ENCODE peak calls at places on chromosomes 13 and 19, in nine cellular contexts. B, K, J, Q, R, I, A, T and L are unnamed samples.

GRCh38 chr13:35552172-35552844 is 75.8 kb upstream of the MAB21L1 start:
- DNase-seq in I (no peak), A (no peak), T (no peak), K (no peak), J (no peak), R (peak; percentile 47), Q (no peak), B (no peak), L (no peak)

GRCh38 chr19:19528721-19529490 is at the start of gene YJEFN3:
- DNase-seq in B (no peak), A (no peak), K (peak; percentile 52), I (no peak), J (no peak), T (no peak), Q (no peak), R (peak; percentile 70), L (peak; percentile 68)

GRCh38 chr19:57978586-57979289 is 4.4 kb upstream of the C19orf18 start:
- DNase-seq in B (no peak), Q (no peak), T (no peak), R (peak; percentile 4), I (no peak), K (no peak), J (no peak), A (no peak), L (no peak)

GRCh38 chr19:47540748-47541147 is 25.9 kb upstream of the NAPA start:
- DNase-seq in J (no peak), I (no peak), K (no peak), Q (no peak), R (peak; percentile 65), A (no peak), B (no peak), T (no peak), L (no peak)

GRCh38 chr13:21242236-21242635 is 65.8 kb downstream of the MRPL57 start:
- DNase-seq in K (no peak), I (no peak), R (no peak), T (no peak), Q (no peak), A (no peak), J (no peak), B (no peak), L (no peak)

GRCh38 chr13:29679357-29680050 is 84.0 kb upstream of the SLC7A1 start:
- DNase-seq in Q (no peak), T (peak; percentile 29), B (no peak), R (no peak), J (no peak), I (peak; percentile 1), K (no peak), A (no peak), L (no peak)

GRCh38 chr13:31276386-31276785 is 76.6 kb downstream of the B3GLCT start:
- DNase-seq in T (no peak), I (no peak), Q (no peak), K (no peak), A (no peak), B (no peak), R (peak; percentile 21), J (no peak), L (no peak)

GRCh38 chr13:83620535-83621220 is 261.6 kb downstream of the SLITRK1 start:
- DNase-seq in A (no peak), R (peak; percentile 82), Q (no peak), J (no peak), T (no peak), B (no peak), K (no peak), I (no peak), L (no peak)

GRCh38 chr19:55482128-55482961 is 2.6 kb upstream of the NAT14 start:
- DNase-seq in A (no peak), B (no peak), K (no peak), R (no peak), I (no peak), Q (no peak), T (no peak), J (no peak), L (no peak)

GRCh38 chr13:33554919-33555791 is 262.8 kb upstream of the RFC3 start:
- DNase-seq in B (no peak), T (no peak), R (no peak), A (no peak), I (no peak), K (no peak), Q (no peak), J (no peak), L (no peak)

GRCh38 chr13:61110804-61111203 is 304.8 kb downstream of the PCDH20 start:
- DNase-seq in T (no peak), R (no peak), K (no peak), Q (no peak), J (no peak), I (no peak), A (no peak), B (no peak), L (no peak)

GRCh38 chr19:15328312-15328711 is 4.0 kb downstream of the BRD4 start:
- DNase-seq in J (no peak), I (no peak), Q (no peak), T (no peak), B (no peak), K (no peak), R (no peak), A (no peak), L (no peak)

GRCh38 chr19:54209058-54209747 is 8.5 kb downstream of the RPS9 start:
- DNase-seq in R (peak; percentile 31), Q (no peak), T (peak; percentile 36), B (no peak), K (no peak), A (no peak), J (no peak), I (no peak), L (no peak)

GRCh38 chr13:74032325-74032724 is 101.9 kb downstream of the KLF12 start:
- DNase-seq in T (no peak), I (no peak), Q (no peak), B (no peak), R (no peak), K (no peak), J (no peak), A (no peak), L (no peak)

GRCh38 chr13:38900188-38900587 is 90.4 kb downstream of the STOML3 start:
- DNase-seq in B (no peak), K (no peak), I (no peak), Q (no peak), A (no peak), R (no peak), J (no peak), T (no peak), L (no peak)

GRCh38 chr19:51071006-51071405 is 6.1 kb upstream of the KLK13 start:
- DNase-seq in I (no peak), T (no peak), Q (no peak), R (no peak), B (no peak), A (no peak), J (no peak), K (no peak), L (no peak)

GRCh38 chr13:78325585-78325984 is 277.8 kb downstream of the POU4F1 start:
- DNase-seq in B (no peak), T (no peak), A (no peak), J (no peak), I (no peak), Q (no peak), K (no peak), R (no peak), L (no peak)

GRCh38 chr19:48969276-48970138 is 4.4 kb downstream of the FTL start:
- DNase-seq in K (no peak), A (no peak), I (no peak), Q (no peak), J (no peak), R (peak; percentile 55), T (no peak), B (no peak), L (no peak)

GRCh38 chr19:54551950-54552912 is 21.4 kb upstream of the LILRA2 start:
- DNase-seq in R (no peak), B (no peak), T (peak; percentile 21), K (no peak), I (no peak), Q (no peak), J (no peak), A (no peak), L (no peak)

GRCh38 chr19:6679139-6679538 is 9.2 kb upstream of the TNFSF14 start:
- DNase-seq in T (no peak), B (no peak), J (no peak), R (no peak), K (no peak), I (no peak), Q (no peak), A (no peak), L (no peak)

GRCh38 chr13:71240906-71241305 is 626.1 kb downstream of the DACH1 start:
- DNase-seq in Q (no peak), J (no peak), T (no peak), B (no peak), R (peak; percentile 38), K (no peak), I (no peak), A (no peak), L (no peak)

GRCh38 chr19:51122112-51122981 is 2.4 kb upstream of the SIGLEC9 start:
- DNase-seq in J (no peak), B (no peak), K (no peak), A (no peak), I (no peak), T (no peak), Q (no peak), R (no peak), L (no peak)

GRCh38 chr13:80001510-80001842 is 339.4 kb downstream of the SPRY2 start:
- DNase-seq in J (no peak), T (no peak), Q (no peak), K (no peak), A (no peak), B (no peak), I (no peak), R (no peak), L (no peak)

GRCh38 chr19:16076958-16077611 is 790 bp downstream of the TPM4 start:
- DNase-seq in Q (no peak), A (peak; percentile 46), R (no peak), K (peak; percentile 40), J (no peak), B (no peak), I (peak; percentile 3), T (peak; percentile 87), L (no peak)

GRCh38 chr19:48991823-48992570 is 1.1 kb downstream of the GYS1 start:
- DNase-seq in B (no peak), R (peak; percentile 88), Q (peak; percentile 53), A (no peak), I (no peak), T (peak; percentile 63), K (no peak), J (no peak), L (peak; percentile 12)

GRCh38 chr13:40629678-40630384 is 36.6 kb downstream of the FOXO1 start:
- DNase-seq in B (no peak), J (no peak), K (no peak), Q (no peak), A (no peak), R (no peak), T (no peak), I (no peak), L (no peak)